ENCODE peak calls at places on chromosomes 1 and 21, in five cellular contexts. One of them, this sample, is unnamed.

GRCh38 chr1:211581521-211581920 is 2.6 kb upstream of the SLC30A1 start:
- DNase-seq in hepatocyte: no peak
- DNase-seq in neuronal stem cell: no peak
- DNase-seq in IMR-90: peak; percentile 78
- DNase-seq in fibroblast of lung: peak; percentile 84
- DNase-seq in this sample: no peak

GRCh38 chr1:151790940-151791651 is 796 bp upstream of the TDRKH start:
- DNase-seq in neuronal stem cell: no peak
- DNase-seq in fibroblast of lung: peak; percentile 6
- DNase-seq in hepatocyte: peak; percentile 41
- DNase-seq in IMR-90: no peak
- DNase-seq in this sample: no peak

GRCh38 chr1:87863317-87863716 is 534.6 kb downstream of the LMO4 start:
- DNase-seq in neuronal stem cell: no peak
- DNase-seq in fibroblast of lung: no peak
- DNase-seq in IMR-90: no peak
- DNase-seq in hepatocyte: no peak
- DNase-seq in this sample: no peak

GRCh38 chr21:43283136-43283924 is 114.5 kb downstream of the CRYAA start:
- DNase-seq in fibroblast of lung: no peak
- DNase-seq in IMR-90: no peak
- DNase-seq in neuronal stem cell: no peak
- DNase-seq in hepatocyte: no peak
- DNase-seq in this sample: no peak

GRCh38 chr1:234629026-234629425 is 19.0 kb upstream of the IRF2BP2 start:
- DNase-seq in fibroblast of lung: no peak
- DNase-seq in neuronal stem cell: no peak
- DNase-seq in hepatocyte: no peak
- DNase-seq in IMR-90: no peak
- DNase-seq in this sample: no peak

GRCh38 chr21:17900281-17900989 is 81.3 kb upstream of the C21orf91 start:
- DNase-seq in fibroblast of lung: no peak
- DNase-seq in hepatocyte: no peak
- DNase-seq in IMR-90: no peak
- DNase-seq in neuronal stem cell: no peak
- DNase-seq in this sample: peak; percentile 46

GRCh38 chr1:235073331-235073967 is 55.2 kb downstream of the TOMM20 start:
- DNase-seq in fibroblast of lung: peak; percentile 31
- DNase-seq in hepatocyte: peak; percentile 57
- DNase-seq in IMR-90: no peak
- DNase-seq in neuronal stem cell: no peak
- DNase-seq in this sample: no peak

GRCh38 chr1:51086496-51087271 is 15.3 kb upstream of the C1orf185 start:
- DNase-seq in fibroblast of lung: no peak
- DNase-seq in IMR-90: no peak
- DNase-seq in neuronal stem cell: no peak
- DNase-seq in hepatocyte: no peak
- DNase-seq in this sample: no peak

GRCh38 chr1:202568466-202569196 is 141.6 kb downstream of the SYT2 start:
- DNase-seq in IMR-90: no peak
- DNase-seq in fibroblast of lung: peak; percentile 49
- DNase-seq in neuronal stem cell: no peak
- DNase-seq in hepatocyte: peak; percentile 41
- DNase-seq in this sample: no peak

GRCh38 chr1:110237406-110238152 is 27.5 kb downstream of the KCNC4 start:
- DNase-seq in IMR-90: no peak
- DNase-seq in neuronal stem cell: no peak
- DNase-seq in hepatocyte: no peak
- DNase-seq in fibroblast of lung: peak; percentile 29
- DNase-seq in this sample: peak; percentile 89

GRCh38 chr1:201468844-201469644 is at the start of gene PHLDA3:
- DNase-seq in IMR-90: peak; percentile 93
- DNase-seq in neuronal stem cell: peak; percentile 80
- DNase-seq in fibroblast of lung: peak; percentile 96
- DNase-seq in hepatocyte: peak; percentile 94
- DNase-seq in this sample: no peak

GRCh38 chr1:31505884-31506497 is 70.3 kb upstream of the TINAGL1 start:
- DNase-seq in hepatocyte: no peak
- DNase-seq in fibroblast of lung: peak; percentile 89
- DNase-seq in IMR-90: peak; percentile 84
- DNase-seq in neuronal stem cell: no peak
- DNase-seq in this sample: no peak

GRCh38 chr1:18907021-18907913 is 4.9 kb upstream of the ALDH4A1 start:
- DNase-seq in fibroblast of lung: no peak
- DNase-seq in neuronal stem cell: peak; percentile 47
- DNase-seq in hepatocyte: peak; percentile 71
- DNase-seq in IMR-90: peak; percentile 64
- DNase-seq in this sample: peak; percentile 82

GRCh38 chr1:22206551-22207125 is 63.7 kb upstream of the WNT4 start:
- DNase-seq in hepatocyte: no peak
- DNase-seq in IMR-90: no peak
- DNase-seq in fibroblast of lung: no peak
- DNase-seq in neuronal stem cell: no peak
- DNase-seq in this sample: no peak

GRCh38 chr1:202058001-202058908 is 47.9 kb downstream of the ELF3 start:
- DNase-seq in neuronal stem cell: no peak
- DNase-seq in fibroblast of lung: peak; percentile 55
- DNase-seq in hepatocyte: no peak
- DNase-seq in IMR-90: peak; percentile 35
- DNase-seq in this sample: no peak

GRCh38 chr1:201711811-201712210 is 117.1 kb upstream of the IPO9 start:
- DNase-seq in fibroblast of lung: peak; percentile 46
- DNase-seq in hepatocyte: no peak
- DNase-seq in IMR-90: no peak
- DNase-seq in neuronal stem cell: no peak
- DNase-seq in this sample: no peak

GRCh38 chr1:111323231-111323630 is 32.6 kb downstream of the CHIA start:
- DNase-seq in fibroblast of lung: no peak
- DNase-seq in IMR-90: no peak
- DNase-seq in hepatocyte: no peak
- DNase-seq in neuronal stem cell: no peak
- DNase-seq in this sample: no peak

GRCh38 chr1:163875214-163875926 is 553.6 kb downstream of the NUF2 start:
- DNase-seq in neuronal stem cell: no peak
- DNase-seq in IMR-90: peak; percentile 22
- DNase-seq in fibroblast of lung: peak; percentile 87
- DNase-seq in hepatocyte: peak; percentile 20
- DNase-seq in this sample: no peak

DNA sequence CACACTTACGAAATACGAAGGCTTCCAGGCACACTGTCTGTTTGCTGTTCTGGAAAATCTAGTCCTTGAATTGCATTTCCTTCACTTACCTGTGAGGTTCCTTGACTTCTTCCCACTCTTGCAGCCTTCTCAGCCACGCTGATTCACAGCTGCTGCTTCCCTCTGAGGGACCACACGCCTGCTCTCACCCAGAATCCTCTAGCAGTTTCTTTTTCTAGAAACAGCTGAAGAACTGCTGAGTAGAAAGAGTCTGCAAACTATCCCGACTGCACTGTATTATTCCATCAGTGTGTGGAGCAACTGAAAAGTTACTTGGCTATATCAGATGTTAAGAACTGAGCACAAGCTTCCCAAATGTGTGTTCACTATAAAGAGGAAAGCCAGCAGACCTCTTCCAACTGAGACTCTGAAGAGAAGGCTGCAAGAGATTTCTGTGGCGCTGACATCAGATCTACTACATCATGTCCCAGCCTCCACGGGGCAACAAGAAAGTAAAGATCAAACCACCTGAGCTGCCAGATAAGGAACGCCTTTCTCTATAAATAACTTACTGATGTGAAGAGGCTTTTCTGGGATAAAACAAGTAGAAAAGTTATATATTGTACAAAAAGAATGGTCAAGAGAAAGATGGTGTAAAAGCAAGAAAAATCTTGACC is 226.6 kb downstream of the RERE start:
- DNase-seq in IMR-90: no peak
- DNase-seq in hepatocyte: no peak
- DNase-seq in fibroblast of lung: no peak
- DNase-seq in neuronal stem cell: no peak
- DNase-seq in this sample: no peak
- H3K4me2 ChIP-seq in IMR-90: no peak overlapping the region
- H3K4me2 ChIP-seq in hepatocyte: no peak overlapping the region
- H3K4me2 ChIP-seq in fibroblast of lung: peak overlapping the region; percentile 41
- H3K4me2 ChIP-seq in neuronal stem cell: no peak overlapping the region
- H3K4me2 ChIP-seq in this sample: no peak overlapping the region

DNA sequence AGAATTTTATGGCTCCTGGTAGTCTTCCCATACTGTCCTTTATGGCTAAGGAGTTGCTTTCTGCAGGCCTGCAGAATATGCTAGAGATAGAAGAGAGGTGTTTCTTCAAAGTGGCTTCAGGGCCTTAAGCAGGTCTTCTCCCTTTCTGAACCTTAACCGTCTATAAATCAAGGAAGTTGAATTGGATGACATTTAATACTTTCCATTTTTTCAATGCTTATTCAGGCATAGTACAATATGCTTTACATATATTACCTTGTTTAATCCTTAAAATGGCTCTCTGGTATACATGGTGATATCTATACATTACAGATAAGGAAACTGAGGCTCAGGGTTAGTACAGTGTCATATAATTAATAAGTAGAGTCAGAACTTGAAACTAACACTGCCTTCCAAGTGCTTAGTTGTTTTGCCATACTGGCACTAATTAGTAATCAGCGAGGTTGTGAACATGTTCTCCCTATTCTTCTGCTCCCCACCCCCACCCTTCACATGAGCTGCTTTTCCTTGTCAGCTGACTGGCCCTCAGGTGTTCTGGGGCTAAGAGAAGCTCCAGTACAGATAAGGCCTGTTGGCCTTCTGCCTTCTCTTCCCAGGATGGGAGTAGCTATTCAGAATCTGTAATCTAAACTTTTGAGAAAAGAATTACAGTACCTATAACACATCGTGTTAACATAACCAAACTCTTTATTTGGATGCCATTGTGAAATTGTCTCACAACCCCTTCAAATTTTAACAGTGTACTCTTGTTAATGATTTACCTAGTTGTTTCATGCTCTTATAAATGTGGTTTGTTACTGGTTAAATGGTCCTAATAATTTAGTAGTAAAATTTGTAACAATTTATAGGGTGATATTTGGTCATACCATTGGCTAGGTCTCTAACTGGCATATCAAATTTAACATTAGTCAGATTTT is 13.6 kb downstream of the NFYC start:
- DNase-seq in neuronal stem cell: no peak
- DNase-seq in IMR-90: no peak
- DNase-seq in fibroblast of lung: no peak
- DNase-seq in hepatocyte: peak; percentile 35
- DNase-seq in this sample: peak; percentile 73
- H3K4me2 ChIP-seq in neuronal stem cell: no peak overlapping the region
- H3K4me2 ChIP-seq in IMR-90: no peak overlapping the region
- H3K4me2 ChIP-seq in fibroblast of lung: no peak overlapping the region
- H3K4me2 ChIP-seq in hepatocyte: no peak overlapping the region
- H3K4me2 ChIP-seq in this sample: peak overlapping the region; percentile 47

GRCh38 chr1:204308023-204308628 is 51.6 kb downstream of the PLEKHA6 start:
- DNase-seq in hepatocyte: no peak
- DNase-seq in fibroblast of lung: no peak
- DNase-seq in IMR-90: no peak
- DNase-seq in neuronal stem cell: no peak
- DNase-seq in this sample: no peak

GRCh38 chr1:204302769-204303168 is 57.0 kb downstream of the PLEKHA6 start:
- DNase-seq in fibroblast of lung: no peak
- DNase-seq in IMR-90: no peak
- DNase-seq in hepatocyte: no peak
- DNase-seq in neuronal stem cell: no peak
- DNase-seq in this sample: peak; percentile 42

GRCh38 chr1:204304067-204304466 is 55.7 kb downstream of the PLEKHA6 start:
- DNase-seq in fibroblast of lung: no peak
- DNase-seq in neuronal stem cell: no peak
- DNase-seq in IMR-90: no peak
- DNase-seq in hepatocyte: no peak
- DNase-seq in this sample: no peak

GRCh38 chr1:204306076-204306475 is 53.7 kb downstream of the PLEKHA6 start:
- DNase-seq in IMR-90: no peak
- DNase-seq in neuronal stem cell: no peak
- DNase-seq in fibroblast of lung: no peak
- DNase-seq in hepatocyte: no peak
- DNase-seq in this sample: no peak

GRCh38 chr1:204307334-204307883 is 52.3 kb downstream of the PLEKHA6 start:
- DNase-seq in hepatocyte: peak; percentile 56
- DNase-seq in IMR-90: peak; percentile 76
- DNase-seq in neuronal stem cell: peak; percentile 29
- DNase-seq in fibroblast of lung: peak; percentile 19
- DNase-seq in this sample: no peak
- H3K4me2 ChIP-seq in hepatocyte: peak overlapping the region; percentile 74
- H3K4me2 ChIP-seq in IMR-90: peak overlapping the region; percentile 43
- H3K4me2 ChIP-seq in neuronal stem cell: peak overlapping the region; percentile 32
- H3K4me2 ChIP-seq in fibroblast of lung: peak overlapping the region; percentile 78
- H3K4me2 ChIP-seq in this sample: no peak overlapping the region

DNA sequence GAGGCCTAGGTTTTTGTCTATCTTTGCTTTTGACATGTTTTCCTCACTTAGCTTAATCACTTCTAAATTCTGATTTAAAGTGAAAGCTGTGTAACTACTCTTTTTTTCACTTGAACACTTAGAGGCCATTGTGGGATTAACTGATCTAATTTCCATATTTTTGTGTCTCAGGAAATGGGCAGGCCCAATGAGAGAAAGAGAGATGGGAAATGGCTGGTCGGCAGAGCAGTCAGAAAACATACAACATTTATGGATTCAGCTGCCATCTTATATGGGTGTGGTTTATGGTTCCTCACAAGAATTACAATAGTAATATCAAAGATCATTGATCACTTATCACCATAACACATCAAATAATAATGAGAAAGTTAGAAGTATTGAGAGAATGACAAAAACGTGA is 320.8 kb downstream of the PTPRC start:
- DNase-seq in fibroblast of lung: no peak
- DNase-seq in IMR-90: no peak
- DNase-seq in hepatocyte: no peak
- DNase-seq in neuronal stem cell: no peak
- DNase-seq in this sample: no peak
- H3K4me2 ChIP-seq in fibroblast of lung: no peak overlapping the region
- H3K4me2 ChIP-seq in IMR-90: no peak overlapping the region
- H3K4me2 ChIP-seq in hepatocyte: no peak overlapping the region
- H3K4me2 ChIP-seq in neuronal stem cell: no peak overlapping the region
- H3K4me2 ChIP-seq in this sample: no peak overlapping the region

This sample was measured in Karpas-422.